ENCODE peak calls at places on chromosomes 4 and X, in four cellular contexts. One of them, this sample, is unnamed.

GRCh38 chr4:10963958-10964705 is 279.6 kb upstream of the CLNK start:
- DNase-seq in HepG2: no peak
- DNase-seq in WTC11: no peak
- DNase-seq in K562: no peak
- DNase-seq in this sample: no peak

GRCh38 chrX:48919360-48919821 is 567 bp upstream of the PIM2 start:
- DNase-seq in HepG2: no peak
- DNase-seq in WTC11: peak; percentile 23
- DNase-seq in K562: no peak
- DNase-seq in this sample: peak; percentile 17

GRCh38 chr4:6263541-6264540 is 5.8 kb upstream of the WFS1 start:
- DNase-seq in K562: no peak
- DNase-seq in HepG2: peak; percentile 60
- DNase-seq in WTC11: peak; percentile 61
- DNase-seq in this sample: no peak

GRCh38 chr4:3299122-3299521 is 6.3 kb downstream of the RGS12 start:
- DNase-seq in WTC11: no peak
- DNase-seq in HepG2: no peak
- DNase-seq in K562: no peak
- DNase-seq in this sample: no peak

GRCh38 chrX:51336584-51336983 is 4.0 kb downstream of the NUDT10 start:
- DNase-seq in K562: peak; percentile 17
- DNase-seq in HepG2: peak; percentile 13
- DNase-seq in WTC11: peak; percentile 10
- DNase-seq in this sample: peak; percentile 52

GRCh38 chrX:1448793-1449580 is 3.7 kb downstream of the ASMTL start:
- DNase-seq in K562: no peak
- DNase-seq in WTC11: no peak
- DNase-seq in HepG2: no peak
- DNase-seq in this sample: no peak

GRCh38 chr4:1981251-1982055 is 27.3 kb downstream of the NELFA start:
- DNase-seq in WTC11: peak; percentile 70
- DNase-seq in HepG2: no peak
- DNase-seq in K562: peak; percentile 74
- DNase-seq in this sample: peak; percentile 54

GRCh38 chrX:42362219-42362618 is 415.7 kb downstream of the PPP1R2C start:
- DNase-seq in HepG2: no peak
- DNase-seq in K562: no peak
- DNase-seq in WTC11: no peak
- DNase-seq in this sample: no peak

GRCh38 chr4:110119347-110119746 is 79.1 kb downstream of the ELOVL6 start:
- DNase-seq in K562: no peak
- DNase-seq in WTC11: no peak
- DNase-seq in HepG2: no peak
- DNase-seq in this sample: no peak

GRCh38 chr4:42844422-42844821 is 48.1 kb upstream of the GRXCR1 start:
- DNase-seq in HepG2: no peak
- DNase-seq in WTC11: no peak
- DNase-seq in K562: no peak
- DNase-seq in this sample: no peak

GRCh38 chr4:78775278-78776030 is 696 bp upstream of the BMP2K start:
- DNase-seq in WTC11: peak; percentile 82
- DNase-seq in K562: peak; percentile 89
- DNase-seq in HepG2: peak; percentile 71
- DNase-seq in this sample: peak; percentile 80

GRCh38 chr4:677431-678293 is 3.3 kb downstream of the MYL5 start:
- DNase-seq in K562: no peak
- DNase-seq in HepG2: peak; percentile 37
- DNase-seq in WTC11: no peak
- DNase-seq in this sample: no peak
- TF ChIP-seq ELF4 in K562: no peak
- TF ChIP-seq ELF4 in HepG2: no peak
- TF ChIP-seq ELF4 in WTC11: no peak
- TF ChIP-seq ELF4 in this sample: no peak

GRCh38 chrX:120380699-120381098 is 18.8 kb downstream of the ATP1B4 start:
- DNase-seq in HepG2: peak; percentile 10
- DNase-seq in WTC11: no peak
- DNase-seq in K562: no peak
- DNase-seq in this sample: peak; percentile 37
- TF ChIP-seq ELF4 in HepG2: no peak
- TF ChIP-seq ELF4 in WTC11: no peak
- TF ChIP-seq ELF4 in K562: no peak
- TF ChIP-seq ELF4 in this sample: no peak

DNA sequence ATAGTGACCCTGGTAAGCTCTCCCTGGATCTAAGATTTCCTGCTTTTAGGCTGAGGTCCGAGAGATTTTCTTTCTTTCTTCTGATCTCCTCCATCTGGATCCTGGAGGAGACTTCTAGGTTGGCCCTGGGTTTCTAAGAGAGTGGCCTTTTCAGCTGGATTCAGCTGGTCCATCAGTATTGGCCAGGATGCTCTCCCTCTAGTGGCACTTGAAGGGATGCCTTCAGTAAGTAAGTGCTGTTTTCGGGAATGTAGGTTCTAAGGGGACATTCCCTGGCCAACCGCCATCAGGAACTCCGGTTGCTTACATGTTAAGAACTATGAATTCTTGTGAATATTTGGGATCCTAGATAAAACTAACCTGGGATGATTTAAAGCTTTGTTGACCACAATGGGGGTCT is 56.9 kb downstream of the SERTM2 start:
- DNase-seq in WTC11: peak; percentile 18
- DNase-seq in K562: peak; percentile 14
- DNase-seq in HepG2: peak; percentile 0
- DNase-seq in this sample: peak; percentile 65
- TF ChIP-seq ELF4 in WTC11: no peak
- TF ChIP-seq ELF4 in K562: no peak
- TF ChIP-seq ELF4 in HepG2: no peak
- TF ChIP-seq ELF4 in this sample: no peak

GRCh38 chr4:56511098-56511497 is 5.5 kb downstream of the ARL9 start:
- DNase-seq in WTC11: no peak
- DNase-seq in HepG2: no peak
- DNase-seq in K562: no peak
- DNase-seq in this sample: no peak

GRCh38 chr4:56506110-56506705 is 617 bp downstream of the ARL9 start:
- DNase-seq in WTC11: peak; percentile 38
- DNase-seq in K562: no peak
- DNase-seq in HepG2: no peak
- DNase-seq in this sample: no peak

DNA sequence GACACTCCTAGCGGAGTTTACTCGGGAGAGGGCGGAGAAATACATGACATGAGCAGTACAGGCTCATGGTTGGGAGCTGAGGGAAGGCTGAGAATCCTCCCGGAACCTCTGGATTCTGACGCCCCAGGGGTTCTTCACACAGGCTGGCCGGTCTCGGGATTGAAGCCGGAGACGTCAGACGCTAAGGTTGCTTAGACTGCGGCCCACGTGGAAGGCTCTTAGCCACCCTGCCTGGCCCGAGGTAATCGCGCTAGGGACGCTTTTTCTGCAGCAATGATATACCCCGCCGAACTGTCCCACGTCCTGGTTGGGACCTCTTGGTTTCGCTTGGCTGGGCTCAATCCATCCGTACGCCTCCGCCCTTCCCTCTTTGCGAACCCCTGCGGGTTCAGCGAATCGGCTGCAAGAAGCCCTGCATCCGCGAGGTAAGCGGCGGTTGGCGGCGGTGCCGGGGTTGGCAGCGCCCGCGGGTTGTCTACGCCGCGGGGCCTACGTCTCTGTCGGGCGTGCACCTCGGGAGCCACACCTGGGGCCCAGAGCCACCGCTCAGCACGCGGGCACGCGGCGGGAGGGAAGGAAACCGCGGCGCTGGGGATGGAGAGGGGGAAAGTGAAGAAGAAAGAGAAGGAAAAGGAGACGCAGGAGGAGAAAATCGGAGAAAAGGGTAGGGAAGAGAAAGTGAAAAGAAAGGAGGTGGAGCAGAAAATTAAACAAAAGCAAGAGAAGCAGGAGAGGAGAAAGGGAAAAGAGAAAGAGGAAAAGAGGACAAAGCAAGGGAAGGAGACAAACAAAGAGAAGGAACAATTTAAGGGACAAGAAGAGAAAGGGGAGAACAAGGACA is at the start of gene ARL9:
- DNase-seq in HepG2: no peak
- DNase-seq in WTC11: peak; percentile 76
- DNase-seq in K562: no peak
- DNase-seq in this sample: no peak
- TF ChIP-seq ELF4 in HepG2: no peak
- TF ChIP-seq ELF4 in WTC11: no peak
- TF ChIP-seq ELF4 in K562: no peak
- TF ChIP-seq ELF4 in this sample: no peak

DNA sequence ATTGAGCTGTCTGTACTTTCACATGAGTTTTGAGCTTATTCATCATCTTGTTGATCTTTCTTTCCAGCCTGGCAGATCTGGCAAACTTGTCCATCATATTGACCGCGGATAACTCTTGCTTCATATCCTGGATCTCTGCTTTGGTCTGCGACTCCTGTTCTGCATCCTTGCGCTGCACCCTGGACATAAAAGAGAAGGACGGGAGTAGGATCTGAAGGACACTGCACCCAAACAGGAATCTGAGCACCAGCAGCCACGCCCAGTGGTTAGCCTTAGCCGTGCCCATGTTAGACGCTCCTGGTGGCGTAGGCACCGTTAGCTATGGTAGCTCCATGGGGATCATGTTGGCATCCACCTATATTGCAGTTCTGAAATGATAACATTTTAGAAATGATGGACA is 56.6 kb downstream of the LARP7 start:
- DNase-seq in HepG2: no peak
- DNase-seq in K562: no peak
- DNase-seq in WTC11: no peak
- DNase-seq in this sample: no peak
- TF ChIP-seq ELF4 in HepG2: no peak
- TF ChIP-seq ELF4 in K562: no peak
- TF ChIP-seq ELF4 in WTC11: no peak
- TF ChIP-seq ELF4 in this sample: no peak

This sample was measured in HEK293T.